ENCODE peak calls at places on chromosomes 1 and 21, in six cellular contexts. One of them, this sample, is unnamed.

GRCh38 chr1:213389061-213389581 is 338.1 kb downstream of the RPS6KC1 start:
- DNase-seq in T-helper 9 cell: no peak
- DNase-seq in EL: no peak
- DNase-seq in stimulated activated CD4-positive, alpha-beta T cell treated with anti-CD3 and anti-CD28 coated beads, Interleukin-1b, Interleukin-23, amount 100 ng/mL, for 48 hours: no peak
- DNase-seq in GM03348: no peak
- DNase-seq in uterus: no peak
- DNase-seq in this sample: no peak

GRCh38 chr21:42466700-42467612 is 29.1 kb downstream of the RSPH1 start:
- DNase-seq in T-helper 9 cell: no peak
- DNase-seq in EL: peak
- DNase-seq in stimulated activated CD4-positive, alpha-beta T cell treated with anti-CD3 and anti-CD28 coated beads, Interleukin-1b, Interleukin-23, amount 100 ng/mL, for 48 hours: no peak
- DNase-seq in GM03348: no peak
- DNase-seq in uterus: no peak
- DNase-seq in this sample: no peak

GRCh38 chr1:112260699-112261098 is 135.3 kb upstream of the CTTNBP2NL start:
- DNase-seq in T-helper 9 cell: no peak
- DNase-seq in EL: no peak
- DNase-seq in stimulated activated CD4-positive, alpha-beta T cell treated with anti-CD3 and anti-CD28 coated beads, Interleukin-1b, Interleukin-23, amount 100 ng/mL, for 48 hours: no peak
- DNase-seq in GM03348: no peak
- DNase-seq in uterus: no peak
- DNase-seq in this sample: no peak

GRCh38 chr1:205849619-205850355 is at the start of gene PM20D1:
- DNase-seq in T-helper 9 cell: peak
- DNase-seq in EL: no peak
- DNase-seq in stimulated activated CD4-positive, alpha-beta T cell treated with anti-CD3 and anti-CD28 coated beads, Interleukin-1b, Interleukin-23, amount 100 ng/mL, for 48 hours: peak
- DNase-seq in GM03348: peak
- DNase-seq in uterus: peak
- DNase-seq in this sample: peak

GRCh38 chr1:114206392-114206791 is 52.7 kb upstream of the SYT6 start:
- DNase-seq in T-helper 9 cell: no peak
- DNase-seq in EL: no peak
- DNase-seq in stimulated activated CD4-positive, alpha-beta T cell treated with anti-CD3 and anti-CD28 coated beads, Interleukin-1b, Interleukin-23, amount 100 ng/mL, for 48 hours: no peak
- DNase-seq in GM03348: no peak
- DNase-seq in uterus: no peak
- DNase-seq in this sample: no peak

GRCh38 chr1:44154665-44155064 is 13.2 kb upstream of the KLF18 start:
- DNase-seq in T-helper 9 cell: no peak
- DNase-seq in EL: peak
- DNase-seq in stimulated activated CD4-positive, alpha-beta T cell treated with anti-CD3 and anti-CD28 coated beads, Interleukin-1b, Interleukin-23, amount 100 ng/mL, for 48 hours: no peak
- DNase-seq in GM03348: no peak
- DNase-seq in uterus: no peak
- DNase-seq in this sample: no peak

GRCh38 chr1:161019767-161020572 is 982 bp downstream of the F11R start:
- DNase-seq in T-helper 9 cell: no peak
- DNase-seq in EL: no peak
- DNase-seq in stimulated activated CD4-positive, alpha-beta T cell treated with anti-CD3 and anti-CD28 coated beads, Interleukin-1b, Interleukin-23, amount 100 ng/mL, for 48 hours: no peak
- DNase-seq in GM03348: peak
- DNase-seq in uterus: no peak
- DNase-seq in this sample: peak

GRCh38 chr1:220301630-220302029 is 29.4 kb upstream of the RAB3GAP2 start:
- DNase-seq in T-helper 9 cell: no peak
- DNase-seq in EL: no peak
- DNase-seq in stimulated activated CD4-positive, alpha-beta T cell treated with anti-CD3 and anti-CD28 coated beads, Interleukin-1b, Interleukin-23, amount 100 ng/mL, for 48 hours: no peak
- DNase-seq in GM03348: no peak
- DNase-seq in uterus: no peak
- DNase-seq in this sample: no peak

GRCh38 chr1:100866041-100866900 is 28.4 kb downstream of the EXTL2 start:
- DNase-seq in T-helper 9 cell: no peak
- DNase-seq in EL: peak
- DNase-seq in stimulated activated CD4-positive, alpha-beta T cell treated with anti-CD3 and anti-CD28 coated beads, Interleukin-1b, Interleukin-23, amount 100 ng/mL, for 48 hours: no peak
- DNase-seq in GM03348: peak
- DNase-seq in uterus: no peak
- DNase-seq in this sample: peak

GRCh38 chr1:20109223-20109856 is 10.0 kb downstream of the PLA2G2D start:
- DNase-seq in T-helper 9 cell: no peak
- DNase-seq in EL: no peak
- DNase-seq in stimulated activated CD4-positive, alpha-beta T cell treated with anti-CD3 and anti-CD28 coated beads, Interleukin-1b, Interleukin-23, amount 100 ng/mL, for 48 hours: no peak
- DNase-seq in GM03348: no peak
- DNase-seq in uterus: no peak
- DNase-seq in this sample: no peak

GRCh38 chr21:38958940-38959685 is 153.4 kb downstream of the ETS2 start:
- DNase-seq in T-helper 9 cell: no peak
- DNase-seq in EL: peak
- DNase-seq in stimulated activated CD4-positive, alpha-beta T cell treated with anti-CD3 and anti-CD28 coated beads, Interleukin-1b, Interleukin-23, amount 100 ng/mL, for 48 hours: peak
- DNase-seq in GM03348: peak
- DNase-seq in uterus: peak
- DNase-seq in this sample: no peak

GRCh38 chr1:30513396-30514136 is 209.8 kb downstream of the MATN1 start:
- DNase-seq in T-helper 9 cell: no peak
- DNase-seq in EL: no peak
- DNase-seq in stimulated activated CD4-positive, alpha-beta T cell treated with anti-CD3 and anti-CD28 coated beads, Interleukin-1b, Interleukin-23, amount 100 ng/mL, for 48 hours: no peak
- DNase-seq in GM03348: no peak
- DNase-seq in uterus: no peak
- DNase-seq in this sample: no peak

GRCh38 chr1:28172690-28173150 is 3.8 kb downstream of the PTAFR start:
- DNase-seq in T-helper 9 cell: no peak
- DNase-seq in EL: peak
- DNase-seq in stimulated activated CD4-positive, alpha-beta T cell treated with anti-CD3 and anti-CD28 coated beads, Interleukin-1b, Interleukin-23, amount 100 ng/mL, for 48 hours: peak
- DNase-seq in GM03348: no peak
- DNase-seq in uterus: no peak
- DNase-seq in this sample: peak

GRCh38 chr1:192311281-192311680 is 5.5 kb upstream of the RGS21 start:
- DNase-seq in T-helper 9 cell: no peak
- DNase-seq in EL: peak
- DNase-seq in stimulated activated CD4-positive, alpha-beta T cell treated with anti-CD3 and anti-CD28 coated beads, Interleukin-1b, Interleukin-23, amount 100 ng/mL, for 48 hours: no peak
- DNase-seq in GM03348: peak
- DNase-seq in uterus: no peak
- DNase-seq in this sample: peak

GRCh38 chr1:2272686-2273400 is 44.7 kb downstream of the SKI start:
- DNase-seq in T-helper 9 cell: no peak
- DNase-seq in EL: no peak
- DNase-seq in stimulated activated CD4-positive, alpha-beta T cell treated with anti-CD3 and anti-CD28 coated beads, Interleukin-1b, Interleukin-23, amount 100 ng/mL, for 48 hours: no peak
- DNase-seq in GM03348: no peak
- DNase-seq in uterus: no peak
- DNase-seq in this sample: no peak

GRCh38 chr21:42061866-42062542 is 9.1 kb upstream of the UMODL1 start:
- DNase-seq in T-helper 9 cell: peak
- DNase-seq in EL: no peak
- DNase-seq in stimulated activated CD4-positive, alpha-beta T cell treated with anti-CD3 and anti-CD28 coated beads, Interleukin-1b, Interleukin-23, amount 100 ng/mL, for 48 hours: peak
- DNase-seq in GM03348: no peak
- DNase-seq in uterus: no peak
- DNase-seq in this sample: no peak

GRCh38 chr1:158117854-158118691 is 62.6 kb upstream of the CD1D start:
- DNase-seq in T-helper 9 cell: peak
- DNase-seq in EL: peak
- DNase-seq in stimulated activated CD4-positive, alpha-beta T cell treated with anti-CD3 and anti-CD28 coated beads, Interleukin-1b, Interleukin-23, amount 100 ng/mL, for 48 hours: peak
- DNase-seq in GM03348: peak
- DNase-seq in uterus: peak
- DNase-seq in this sample: peak

GRCh38 chr1:72371259-72372035 is 89.1 kb upstream of the NEGR1 start:
- DNase-seq in T-helper 9 cell: no peak
- DNase-seq in EL: no peak
- DNase-seq in stimulated activated CD4-positive, alpha-beta T cell treated with anti-CD3 and anti-CD28 coated beads, Interleukin-1b, Interleukin-23, amount 100 ng/mL, for 48 hours: no peak
- DNase-seq in GM03348: no peak
- DNase-seq in uterus: no peak
- DNase-seq in this sample: no peak

GRCh38 chr1:10659218-10659617 is 137.2 kb downstream of the CASZ1 start:
- DNase-seq in T-helper 9 cell: no peak
- DNase-seq in EL: no peak
- DNase-seq in stimulated activated CD4-positive, alpha-beta T cell treated with anti-CD3 and anti-CD28 coated beads, Interleukin-1b, Interleukin-23, amount 100 ng/mL, for 48 hours: no peak
- DNase-seq in GM03348: no peak
- DNase-seq in uterus: no peak
- DNase-seq in this sample: no peak

GRCh38 chr1:36222481-36223372 is 1.5 kb upstream of the THRAP3 start:
- DNase-seq in T-helper 9 cell: peak
- DNase-seq in EL: no peak
- DNase-seq in stimulated activated CD4-positive, alpha-beta T cell treated with anti-CD3 and anti-CD28 coated beads, Interleukin-1b, Interleukin-23, amount 100 ng/mL, for 48 hours: no peak
- DNase-seq in GM03348: no peak
- DNase-seq in uterus: no peak
- DNase-seq in this sample: no peak

GRCh38 chr1:240329443-240329842 is 237.8 kb downstream of the FMN2 start:
- DNase-seq in T-helper 9 cell: no peak
- DNase-seq in EL: no peak
- DNase-seq in stimulated activated CD4-positive, alpha-beta T cell treated with anti-CD3 and anti-CD28 coated beads, Interleukin-1b, Interleukin-23, amount 100 ng/mL, for 48 hours: no peak
- DNase-seq in GM03348: no peak
- DNase-seq in uterus: no peak
- DNase-seq in this sample: no peak

GRCh38 chr1:61293197-61293596 is 210.8 kb downstream of the NFIA start:
- DNase-seq in T-helper 9 cell: no peak
- DNase-seq in EL: no peak
- DNase-seq in stimulated activated CD4-positive, alpha-beta T cell treated with anti-CD3 and anti-CD28 coated beads, Interleukin-1b, Interleukin-23, amount 100 ng/mL, for 48 hours: no peak
- DNase-seq in GM03348: no peak
- DNase-seq in uterus: no peak
- DNase-seq in this sample: no peak

GRCh38 chr1:221667504-221667903 is 74.4 kb downstream of the DUSP10 start:
- DNase-seq in T-helper 9 cell: no peak
- DNase-seq in EL: peak
- DNase-seq in stimulated activated CD4-positive, alpha-beta T cell treated with anti-CD3 and anti-CD28 coated beads, Interleukin-1b, Interleukin-23, amount 100 ng/mL, for 48 hours: no peak
- DNase-seq in GM03348: peak
- DNase-seq in uterus: no peak
- DNase-seq in this sample: peak

GRCh38 chr1:226687476-226687875 is 51.6 kb downstream of the ITPKB start:
- DNase-seq in T-helper 9 cell: no peak
- DNase-seq in EL: no peak
- DNase-seq in stimulated activated CD4-positive, alpha-beta T cell treated with anti-CD3 and anti-CD28 coated beads, Interleukin-1b, Interleukin-23, amount 100 ng/mL, for 48 hours: peak
- DNase-seq in GM03348: no peak
- DNase-seq in uterus: no peak
- DNase-seq in this sample: no peak

GRCh38 chr1:169217621-169218020 is 111.1 kb downstream of the ATP1B1 start:
- DNase-seq in T-helper 9 cell: no peak
- DNase-seq in EL: no peak
- DNase-seq in stimulated activated CD4-positive, alpha-beta T cell treated with anti-CD3 and anti-CD28 coated beads, Interleukin-1b, Interleukin-23, amount 100 ng/mL, for 48 hours: no peak
- DNase-seq in GM03348: no peak
- DNase-seq in uterus: no peak
- DNase-seq in this sample: no peak

GRCh38 chr1:997728-998050 is 2.2 kb downstream of the HES4 start:
- DNase-seq in T-helper 9 cell: no peak
- DNase-seq in EL: no peak
- DNase-seq in stimulated activated CD4-positive, alpha-beta T cell treated with anti-CD3 and anti-CD28 coated beads, Interleukin-1b, Interleukin-23, amount 100 ng/mL, for 48 hours: no peak
- DNase-seq in GM03348: no peak
- DNase-seq in uterus: no peak
- DNase-seq in this sample: no peak

GRCh38 chr1:41900611-41901444 is 17.9 kb downstream of the HIVEP3 start:
- DNase-seq in T-helper 9 cell: no peak
- DNase-seq in EL: peak
- DNase-seq in stimulated activated CD4-positive, alpha-beta T cell treated with anti-CD3 and anti-CD28 coated beads, Interleukin-1b, Interleukin-23, amount 100 ng/mL, for 48 hours: no peak
- DNase-seq in GM03348: peak
- DNase-seq in uterus: no peak
- DNase-seq in this sample: peak

GRCh38 chr1:162704673-162705424 is 72.6 kb downstream of the DDR2 start:
- DNase-seq in T-helper 9 cell: no peak
- DNase-seq in EL: no peak
- DNase-seq in stimulated activated CD4-positive, alpha-beta T cell treated with anti-CD3 and anti-CD28 coated beads, Interleukin-1b, Interleukin-23, amount 100 ng/mL, for 48 hours: no peak
- DNase-seq in GM03348: no peak
- DNase-seq in uterus: no peak
- DNase-seq in this sample: no peak